ENCODE peak calls at places on chromosome 19, in eight cellular contexts. A, R, F, M, V, D, H and Q are unnamed samples.

GRCh38 chr19:49442354-49442753 is 1.0 kb upstream of the SLC17A7 start:
- DNase-seq in A (peak; percentile 76), R (no peak), F (peak; percentile 64), M (peak; percentile 25), V (no peak), D (no peak), H (no peak), Q (no peak)

GRCh38 chr19:15101479-15102082 is 5.6 kb upstream of the SYDE1 start:
- DNase-seq in A (no peak), R (peak; percentile 21), F (peak; percentile 64), M (peak; percentile 46), V (no peak), D (no peak), H (peak; percentile 37), Q (no peak)

GRCh38 chr19:31470229-31470939 is 121.1 kb upstream of the TSHZ3 start:
- DNase-seq in A (no peak), R (no peak), F (no peak), M (no peak), V (no peak), D (no peak), H (no peak), Q (no peak)

GRCh38 chr19:54420383-54421168 is 5.3 kb downstream of the TTYH1 start:
- DNase-seq in A (no peak), R (no peak), F (no peak), M (no peak), V (no peak), D (no peak), H (no peak), Q (no peak)

GRCh38 chr19:6590458-6591319 is at the start of gene CD70:
- DNase-seq in A (no peak), R (peak; percentile 38), F (peak; percentile 55), M (peak; percentile 41), V (no peak), D (peak; percentile 68), H (peak; percentile 62), Q (peak; percentile 41)

GRCh38 chr19:45670670-45671453 is 2.8 kb downstream of the GIPR start:
- DNase-seq in A (peak; percentile 75), R (peak; percentile 32), F (peak; percentile 84), M (peak; percentile 13), V (no peak), D (no peak), H (peak; percentile 90), Q (peak; percentile 74)

GRCh38 chr19:50557009-50557613 is 11.1 kb downstream of the LRRC4B start:
- DNase-seq in A (no peak), R (no peak), F (no peak), M (no peak), V (no peak), D (no peak), H (no peak), Q (no peak)

GRCh38 chr19:47187797-47188196 is 43.2 kb downstream of the BBC3 start:
- DNase-seq in A (no peak), R (no peak), F (no peak), M (no peak), V (no peak), D (no peak), H (no peak), Q (no peak)

GRCh38 chr19:33673258-33673875 is 51.6 kb downstream of the CHST8 start:
- DNase-seq in A (no peak), R (no peak), F (no peak), M (no peak), V (no peak), D (no peak), H (no peak), Q (no peak)

GRCh38 chr19:5899728-5900526 is 3.7 kb downstream of the NDUFA11 start:
- DNase-seq in A (no peak), R (no peak), F (no peak), M (no peak), V (no peak), D (no peak), H (no peak), Q (no peak)

GRCh38 chr19:15259900-15260299 is 27.7 kb upstream of the EPHX3 start:
- DNase-seq in A (no peak), R (no peak), F (no peak), M (no peak), V (no peak), D (no peak), H (no peak), Q (no peak)

GRCh38 chr19:56491399-56491798 is 14.3 kb upstream of the ZNF667 start:
- DNase-seq in A (no peak), R (no peak), F (no peak), M (no peak), V (no peak), D (no peak), H (no peak), Q (no peak)

GRCh38 chr19:19543640-19544039 is 5.6 kb downstream of the CILP2 start:
- DNase-seq in A (no peak), R (no peak), F (no peak), M (no peak), V (no peak), D (no peak), H (no peak), Q (no peak)